ENCODE peak calls at places on chromosomes 4 and X, in eight cellular contexts. P, I, N, J, Y, T, M and A are unnamed samples.

GRCh38 chrX:19715711-19716638 is 171.4 kb downstream of the SH3KBP1 start:
- DNase-seq in P (no peak), I (no peak), N (no peak), J (no peak), Y (no peak), T (no peak), M (no peak), A (no peak)

GRCh38 chr4:137156054-137156453 is 376.2 kb downstream of the PCDH18 start:
- DNase-seq in P (no peak), I (no peak), N (peak), J (no peak), Y (no peak), T (peak), M (no peak), A (no peak)

GRCh38 chr4:186642998-186643397 is 80.7 kb downstream of the FAT1 start:
- DNase-seq in P (no peak), I (no peak), N (no peak), J (no peak), Y (no peak), T (no peak), M (no peak), A (no peak)

GRCh38 chr4:24443200-24443599 is 141.2 kb downstream of the DHX15 start:
- DNase-seq in P (no peak), I (no peak), N (no peak), J (no peak), Y (no peak), T (no peak), M (no peak), A (no peak)

GRCh38 chr4:126899382-126899801 is 733.4 kb upstream of the INTU start:
- DNase-seq in P (no peak), I (peak), N (peak), J (no peak), Y (no peak), T (peak), M (no peak), A (no peak)

GRCh38 chr4:89009107-89009506 is 47.9 kb downstream of the FAM13A start:
- DNase-seq in P (no peak), I (no peak), N (no peak), J (no peak), Y (no peak), T (no peak), M (no peak), A (no peak)

GRCh38 chr4:1451752-1452122 is 45.5 kb upstream of the NKX1-1 start:
- DNase-seq in P (no peak), I (no peak), N (no peak), J (no peak), Y (no peak), T (no peak), M (no peak), A (no peak)

GRCh38 chrX:18886005-18886343 is 97.9 kb downstream of the PHKA2 start:
- DNase-seq in P (no peak), I (no peak), N (peak), J (no peak), Y (no peak), T (no peak), M (no peak), A (no peak)

GRCh38 chr4:175215657-175216056 is 297.5 kb downstream of the ADAM29 start:
- DNase-seq in P (no peak), I (no peak), N (no peak), J (no peak), Y (no peak), T (no peak), M (no peak), A (no peak)

GRCh38 chr4:15964159-15964558 is 1.2 kb upstream of the FGFBP2 start:
- DNase-seq in P (no peak), I (no peak), N (no peak), J (no peak), Y (no peak), T (no peak), M (no peak), A (no peak)

GRCh38 chrX:45621356-45622041 is 420.8 kb upstream of the DIPK2B start:
- DNase-seq in P (no peak), I (no peak), N (peak), J (no peak), Y (no peak), T (peak), M (no peak), A (no peak)

GRCh38 chr4:104447346-104447745 is 47.3 kb downstream of the CXXC4 start:
- DNase-seq in P (no peak), I (no peak), N (no peak), J (no peak), Y (no peak), T (no peak), M (no peak), A (no peak)

GRCh38 chr4:123406862-123407261 is 10.3 kb downstream of the SPRY1 start:
- DNase-seq in P (no peak), I (no peak), N (no peak), J (no peak), Y (no peak), T (no peak), M (no peak), A (no peak)

GRCh38 chr4:25915359-25915716 is 1.3 kb downstream of the SMIM20 start:
- DNase-seq in P (no peak), I (no peak), N (no peak), J (no peak), Y (peak), T (no peak), M (no peak), A (no peak)

GRCh38 chr4:169115897-169116254 is 105.8 kb upstream of the CBR4 start:
- DNase-seq in P (no peak), I (peak), N (peak), J (no peak), Y (no peak), T (peak), M (no peak), A (no peak)

GRCh38 chr4:16329132-16329796 is 103.0 kb upstream of the TAPT1 start:
- DNase-seq in P (no peak), I (peak), N (no peak), J (no peak), Y (no peak), T (no peak), M (no peak), A (no peak)

GRCh38 chr4:40292313-40292759 is 42.8 kb upstream of the CHRNA9 start:
- DNase-seq in P (no peak), I (no peak), N (peak), J (no peak), Y (no peak), T (no peak), M (no peak), A (no peak)

GRCh38 chr4:100849319-100849718 is 331.5 kb upstream of the EMCN start:
- DNase-seq in P (no peak), I (no peak), N (no peak), J (no peak), Y (no peak), T (no peak), M (no peak), A (no peak)

GRCh38 chr4:7299051-7299907 is 106.9 kb downstream of the SORCS2 start:
- DNase-seq in P (no peak), I (no peak), N (no peak), J (no peak), Y (no peak), T (no peak), M (no peak), A (no peak)

GRCh38 chr4:150242820-150243458 is 164.7 kb downstream of the DCLK2 start:
- DNase-seq in P (no peak), I (peak), N (peak), J (no peak), Y (no peak), T (no peak), M (peak), A (no peak)

GRCh38 chrX:1487401-1487800 is 34.7 kb upstream of the ASMTL start:
- DNase-seq in P (no peak), I (no peak), N (no peak), J (no peak), Y (no peak), T (no peak), M (no peak), A (no peak)